ENCODE peak calls at places on chromosomes 3 and 15, in ten cellular contexts. V is aorta; F is tibial nerve; H is neuronal stem cell; G is left ventricle myocardium inferior; A is transverse colon; Q is vagina; X is CD4-positive, CD25-positive, alpha-beta regulatory T cell; N is AG04450; T is SJCRH30. U is an unnamed sample.

GRCh38 chr3:56732109-56732508 is 49.0 kb upstream of the TASOR start:
- DNase-seq in V (no peak), F (no peak), H (no peak), G (no peak), A (no peak), Q (no peak), X (no peak), N (no peak), T (no peak), U (no peak)

GRCh38 chr15:36498922-36499321 is 80.5 kb upstream of the CDIN1 start:
- DNase-seq in V (no peak), F (no peak), H (no peak), G (no peak), A (no peak), Q (no peak), X (no peak), N (no peak), T (no peak), U (no peak)

GRCh38 chr3:99211309-99211708 is 309.8 kb upstream of the DCBLD2 start:
- DNase-seq in V (no peak), F (no peak), H (no peak), G (no peak), A (no peak), Q (no peak), X (no peak), N (no peak), T (no peak), U (no peak)

GRCh38 chr3:156987946-156988345 is 161.8 kb downstream of the LEKR1 start:
- DNase-seq in V (no peak), F (no peak), H (no peak), G (no peak), A (no peak), Q (no peak), X (no peak), N (no peak), T (no peak), U (no peak)

GRCh38 chr15:84752195-84752594 is 3.8 kb downstream of the ZNF592 start:
- DNase-seq in V (no peak), F (no peak), H (no peak), G (no peak), A (no peak), Q (no peak), X (no peak), N (no peak), T (no peak), U (no peak)

GRCh38 chr3:24670871-24671270 is 176.2 kb upstream of the THRB start:
- DNase-seq in V (no peak), F (no peak), H (no peak), G (no peak), A (no peak), Q (no peak), X (no peak), N (no peak), T (no peak), U (no peak)

GRCh38 chr15:22919171-22919570 is 61.0 kb downstream of the CYFIP1 start:
- DNase-seq in V (no peak), F (no peak), H (no peak), G (no peak), A (no peak), Q (no peak), X (no peak), N (no peak), T (no peak), U (no peak)

GRCh38 chr15:23695282-23695681 is 8.2 kb upstream of the NDN start:
- DNase-seq in V (no peak), F (no peak), H (no peak), G (no peak), A (no peak), Q (no peak), X (no peak), N (no peak), T (no peak), U (no peak)

GRCh38 chr3:43290961-43291360 is 4.6 kb downstream of the SNRK start:
- DNase-seq in V (no peak), F (no peak), H (no peak), G (no peak), A (no peak), Q (no peak), X (no peak), N (no peak), T (no peak), U (no peak)

GRCh38 chr3:149555941-149556340 is 81.4 kb downstream of the TM4SF4 start:
- DNase-seq in V (no peak), F (no peak), H (no peak), G (peak; percentile 50), A (no peak), Q (peak; percentile 22), X (no peak), N (no peak), T (no peak), U (no peak)

GRCh38 chr15:63598467-63599400 is 1.5 kb downstream of the FBXL22 start:
- DNase-seq in V (peak; percentile 75), F (no peak), H (no peak), G (no peak), A (peak; percentile 79), Q (no peak), X (no peak), N (no peak), T (no peak), U (no peak)

GRCh38 chr3:38130219-38130618 is 6.7 kb downstream of the ACAA1 start:
- DNase-seq in V (no peak), F (no peak), H (no peak), G (no peak), A (no peak), Q (no peak), X (no peak), N (no peak), T (no peak), U (no peak)
- H3K27ac ChIP-seq in V (no peak overlapping the region), F (no peak overlapping the region), H (no peak overlapping the region), G (peak overlapping the region; percentile 68), A (peak overlapping the region; percentile 36), Q (no peak overlapping the region), X (no peak overlapping the region), N (no peak overlapping the region), T (no peak overlapping the region), U (no peak overlapping the region)

GRCh38 chr3:38458796-38459498 is 5.3 kb downstream of the ACVR2B start:
- DNase-seq in V (peak; percentile 81), F (no peak), H (no peak), G (no peak), A (peak; percentile 71), Q (no peak), X (no peak), N (no peak), T (peak; percentile 33), U (no peak)
- H3K27ac ChIP-seq in V (no peak overlapping the region), F (peak overlapping the region; percentile 63), H (no peak overlapping the region), G (peak overlapping the region; percentile 74), A (peak overlapping the region; percentile 79), Q (peak overlapping the region; percentile 38), X (no peak overlapping the region), N (no peak overlapping the region), T (peak overlapping the region; percentile 85), U (no peak overlapping the region)

DNA sequence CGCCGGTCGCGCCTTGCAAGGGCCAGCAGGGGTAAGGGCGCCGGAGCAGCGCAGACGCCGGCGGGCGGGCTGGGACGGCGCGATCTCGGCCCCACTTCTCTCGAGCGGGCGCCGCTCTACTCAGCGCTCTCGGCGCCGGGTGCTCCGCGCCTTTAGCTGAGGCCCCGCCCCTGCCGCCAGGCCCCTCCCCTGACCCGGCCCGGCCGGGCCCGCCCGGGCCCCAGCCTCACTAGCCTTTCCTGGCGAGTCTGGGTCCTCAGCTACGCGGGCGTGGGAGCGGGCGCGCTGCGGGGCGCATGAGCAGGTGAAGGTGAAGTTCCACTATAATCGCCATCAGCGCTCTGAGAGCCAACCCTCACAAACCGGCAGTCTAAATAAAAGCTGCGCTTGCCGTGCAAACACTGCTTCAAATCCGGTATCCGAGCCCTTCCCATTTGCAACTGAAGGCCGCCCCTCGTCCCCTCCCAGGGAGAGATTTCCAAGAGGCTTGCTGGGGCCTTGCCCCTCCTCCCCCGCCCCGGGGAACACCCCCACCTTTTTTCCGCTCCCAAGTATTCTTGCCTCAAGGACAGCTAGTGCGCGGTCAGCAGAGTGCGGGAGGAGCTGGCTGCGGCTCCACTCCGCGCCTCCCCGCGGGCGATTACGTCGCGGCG is at the start of gene RPP25:
- DNase-seq in V (peak; percentile 93), F (peak; percentile 38), H (peak; percentile 67), G (peak; percentile 84), A (peak; percentile 91), Q (no peak), X (peak; percentile 47), N (no peak), T (no peak), U (no peak)
- H3K27ac ChIP-seq in V (no peak within 1 kb of the TSS), F (peak within 1 kb of the TSS; percentile 89), H (no peak within 1 kb of the TSS), G (peak within 1 kb of the TSS; percentile 88), A (peak within 1 kb of the TSS; percentile 92), Q (peak within 1 kb of the TSS; percentile 81), X (no peak within 1 kb of the TSS), N (no peak within 1 kb of the TSS), T (no peak within 1 kb of the TSS), U (peak within 1 kb of the TSS; percentile 25)

DNA sequence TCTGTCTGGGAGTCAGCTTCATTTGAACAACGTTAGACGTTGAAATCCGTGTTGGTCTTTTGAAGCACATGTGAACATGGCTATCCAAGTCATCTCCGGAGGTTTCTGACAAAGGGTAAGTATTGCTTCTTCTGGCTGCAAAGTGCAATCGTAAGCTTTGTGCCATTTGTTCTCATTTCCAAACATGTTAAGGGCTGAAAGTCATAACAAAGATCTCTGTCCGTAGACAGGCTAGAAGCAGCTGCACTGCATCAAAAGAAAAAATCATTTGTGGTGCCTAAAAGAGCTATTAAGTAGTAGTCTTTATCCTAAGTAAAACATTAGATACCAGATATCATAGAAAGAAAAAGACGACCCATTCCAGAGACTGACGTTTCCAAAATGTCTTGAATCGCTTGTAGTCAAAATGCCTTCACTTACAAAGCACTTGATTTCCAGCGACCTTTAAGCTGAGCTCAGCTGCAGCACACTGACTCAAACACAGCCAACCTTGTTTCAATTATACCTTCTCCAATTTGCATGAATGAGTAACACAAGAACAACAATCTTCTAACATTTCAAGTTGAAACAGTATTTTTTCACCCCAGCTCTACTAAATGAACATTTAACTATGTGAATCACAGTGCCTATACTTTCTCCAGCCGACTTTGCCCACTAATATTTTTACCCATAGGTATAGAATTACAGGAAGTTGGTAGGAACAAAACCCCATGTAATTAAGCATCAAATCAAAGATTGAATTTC is 76.6 kb downstream of the NEDD4 start:
- DNase-seq in V (no peak), F (no peak), H (no peak), G (no peak), A (no peak), Q (no peak), X (no peak), N (peak; percentile 67), T (peak; percentile 32), U (peak; percentile 53)
- H3K27ac ChIP-seq in V (no peak overlapping the region), F (no peak overlapping the region), H (no peak overlapping the region), G (peak overlapping the region; percentile 11), A (no peak overlapping the region), Q (peak overlapping the region; percentile 18), X (no peak overlapping the region), N (peak overlapping the region; percentile 53), T (peak overlapping the region; percentile 57), U (peak overlapping the region; percentile 72)

GRCh38 chr15:89812847-89813320 is 1.8 kb downstream of the ANPEP start:
- DNase-seq in V (no peak), F (no peak), H (no peak), G (no peak), A (no peak), Q (no peak), X (no peak), N (no peak), T (no peak), U (no peak)
- H3K27ac ChIP-seq in V (no peak overlapping the region), F (peak overlapping the region; percentile 85), H (no peak overlapping the region), G (peak overlapping the region; percentile 72), A (peak overlapping the region; percentile 64), Q (peak overlapping the region; percentile 72), X (no peak overlapping the region), N (no peak overlapping the region), T (no peak overlapping the region), U (peak overlapping the region; percentile 32)

U was measured in epithelial cell of prostate.